ENCODE peak calls at places on chromosomes 5 and 9, in nine cellular contexts. O is stimulated activated CD8-positive, alpha-beta memory T cell treated with anti-CD3 and anti-CD28 coated beads, Interleukin-4, amount 100 ng/mL, for 4 hours; S is activated naive CD8-positive, alpha-beta T cell treated with anti-CD3 and anti-CD28 coated beads, Interleukin-2, amount 50 U/mL, for 24 hours; Y is memory B cell; C is AG04450; P is breast epithelium; U is activated CD8-positive, alpha-beta memory T cell treated with anti-CD3 and anti-CD28 coated beads, Interleukin-2, amount 50 U/mL, for 48 hours; F is vagina; A is nephron progenitor cell. H is an unnamed sample.

GRCh38 chr5:82068723-82069122 is 96.9 kb downstream of the ATG10 start:
- DNase-seq in O (no peak), S (no peak), Y (no peak), C (no peak), P (no peak), U (no peak), F (no peak), A (no peak), H (no peak)

GRCh38 chr9:133991964-133992779 is at the start of gene VAV2:
- DNase-seq in O (no peak), S (peak), Y (peak), C (no peak), P (no peak), U (peak), F (no peak), A (peak), H (no peak)

GRCh38 chr9:11235061-11235460 is 622.3 kb upstream of the PTPRD start:
- DNase-seq in O (no peak), S (no peak), Y (no peak), C (no peak), P (no peak), U (no peak), F (no peak), A (no peak), H (no peak)

GRCh38 chr5:168286386-168286785 is 5.1 kb upstream of the WWC1 start:
- DNase-seq in O (no peak), S (no peak), Y (no peak), C (no peak), P (no peak), U (no peak), F (no peak), A (peak), H (no peak)

GRCh38 chr5:72486371-72486770 is 20.8 kb downstream of the ZNF366 start:
- DNase-seq in O (no peak), S (no peak), Y (no peak), C (no peak), P (no peak), U (no peak), F (no peak), A (no peak), H (no peak)

GRCh38 chr5:42572313-42572712 is 149.1 kb downstream of the GHR start:
- DNase-seq in O (no peak), S (no peak), Y (no peak), C (no peak), P (no peak), U (no peak), F (no peak), A (no peak), H (no peak)

GRCh38 chr5:68374770-68375518 is 159.4 kb downstream of the PIK3R1 start:
- DNase-seq in O (no peak), S (no peak), Y (no peak), C (no peak), P (no peak), U (no peak), F (no peak), A (no peak), H (no peak)

GRCh38 chr9:77647659-77648457 is at the start of gene GNA14:
- DNase-seq in O (no peak), S (peak), Y (no peak), C (no peak), P (no peak), U (peak), F (no peak), A (no peak), H (no peak)

GRCh38 chr9:131583836-131584555 is 38.7 kb downstream of the PRRT1B start:
- DNase-seq in O (no peak), S (no peak), Y (no peak), C (no peak), P (no peak), U (no peak), F (no peak), A (no peak), H (no peak)

GRCh38 chr5:71873202-71873601 is 154.1 kb downstream of the CARTPT start:
- DNase-seq in O (no peak), S (no peak), Y (no peak), C (no peak), P (no peak), U (no peak), F (no peak), A (no peak), H (peak)

GRCh38 chr5:180522350-180522749 is 28.2 kb downstream of the CNOT6 start:
- DNase-seq in O (no peak), S (no peak), Y (no peak), C (no peak), P (no peak), U (no peak), F (no peak), A (no peak), H (no peak)

GRCh38 chr5:179044765-179045164 is 15.4 kb upstream of the ZNF354C start:
- DNase-seq in O (no peak), S (no peak), Y (no peak), C (no peak), P (no peak), U (no peak), F (no peak), A (no peak), H (no peak)

GRCh38 chr5:5622806-5623205 is 200.3 kb downstream of the ICE1 start:
- DNase-seq in O (no peak), S (no peak), Y (no peak), C (no peak), P (no peak), U (no peak), F (no peak), A (no peak), H (no peak)

GRCh38 chr5:136188859-136189258 is 4.1 kb downstream of the SMIM32 start:
- DNase-seq in O (no peak), S (no peak), Y (no peak), C (no peak), P (no peak), U (no peak), F (no peak), A (no peak), H (no peak)

GRCh38 chr5:177980776-177981175 is 15.3 kb downstream of the PROP1 start:
- DNase-seq in O (no peak), S (no peak), Y (no peak), C (no peak), P (no peak), U (no peak), F (no peak), A (peak), H (no peak)

GRCh38 chr5:140546851-140547507 is 483 bp upstream of the EIF4EBP3 start:
- DNase-seq in O (no peak), S (no peak), Y (no peak), C (no peak), P (no peak), U (no peak), F (peak), A (no peak), H (no peak)

GRCh38 chr5:73214921-73215490 is 42.0 kb downstream of the TMEM174 start:
- DNase-seq in O (no peak), S (no peak), Y (no peak), C (no peak), P (no peak), U (no peak), F (no peak), A (no peak), H (no peak)

GRCh38 chr9:8599937-8600336 is 800.4 kb upstream of the DMAC1 start:
- DNase-seq in O (no peak), S (no peak), Y (no peak), C (no peak), P (no peak), U (no peak), F (no peak), A (no peak), H (no peak)

GRCh38 chr9:17802249-17802857 is 223.5 kb downstream of the SH3GL2 start:
- DNase-seq in O (no peak), S (no peak), Y (no peak), C (no peak), P (no peak), U (no peak), F (no peak), A (no peak), H (no peak)

GRCh38 chr5:149264432-149265069 is 7.1 kb upstream of the AFAP1L1 start:
- DNase-seq in O (peak), S (peak), Y (peak), C (no peak), P (no peak), U (peak), F (no peak), A (peak), H (peak)

GRCh38 chr9:114681594-114682332 is at the start of gene TEX48:
- DNase-seq in O (peak), S (peak), Y (peak), C (no peak), P (peak), U (peak), F (no peak), A (peak), H (no peak)

GRCh38 chr5:151469386-151469785 is 22.0 kb downstream of the SLC36A1 start:
- DNase-seq in O (no peak), S (no peak), Y (no peak), C (no peak), P (no peak), U (no peak), F (no peak), A (no peak), H (no peak)

GRCh38 chr5:99130081-99130480 is 201.3 kb upstream of the CHD1 start:
- DNase-seq in O (no peak), S (no peak), Y (no peak), C (no peak), P (no peak), U (no peak), F (no peak), A (no peak), H (no peak)

GRCh38 chr9:15837079-15837679 is 284.3 kb downstream of the CCDC171 start:
- DNase-seq in O (no peak), S (peak), Y (peak), C (peak), P (no peak), U (no peak), F (no peak), A (peak), H (no peak)

GRCh38 chr9:129175825-129176633 is 2.0 kb downstream of the IER5L start:
- DNase-seq in O (peak), S (peak), Y (peak), C (peak), P (peak), U (peak), F (peak), A (peak), H (peak)

GRCh38 chr5:75603421-75603820 is 7.8 kb upstream of the ANKDD1B start:
- DNase-seq in O (no peak), S (no peak), Y (no peak), C (peak), P (no peak), U (no peak), F (no peak), A (no peak), H (no peak)

GRCh38 chr5:32123058-32123805 is 50.9 kb downstream of the GOLPH3 start:
- DNase-seq in O (no peak), S (no peak), Y (no peak), C (no peak), P (no peak), U (no peak), F (no peak), A (no peak), H (no peak)

GRCh38 chr9:105308448-105309412 is 64.3 kb downstream of the SLC44A1 start:
- DNase-seq in O (no peak), S (no peak), Y (no peak), C (no peak), P (no peak), U (no peak), F (no peak), A (no peak), H (no peak)

GRCh38 chr5:81067406-81067805 is 107.2 kb downstream of the RASGRF2 start:
- DNase-seq in O (no peak), S (no peak), Y (no peak), C (no peak), P (no peak), U (no peak), F (no peak), A (no peak), H (no peak)

GRCh38 chr9:83469722-83470121 is 68.5 kb downstream of the FRMD3 start:
- DNase-seq in O (no peak), S (no peak), Y (no peak), C (no peak), P (no peak), U (no peak), F (no peak), A (no peak), H (no peak)

GRCh38 chr5:175383350-175383749 is 60.6 kb downstream of the DRD1 start:
- DNase-seq in O (no peak), S (no peak), Y (no peak), C (no peak), P (no peak), U (no peak), F (no peak), A (no peak), H (no peak)

GRCh38 chr5:103464801-103465484 is 97.6 kb downstream of the NUDT12 start:
- DNase-seq in O (no peak), S (no peak), Y (no peak), C (no peak), P (no peak), U (no peak), F (no peak), A (no peak), H (no peak)

GRCh38 chr9:38359297-38359653 is 33.2 kb upstream of the ALDH1B1 start:
- DNase-seq in O (no peak), S (no peak), Y (no peak), C (no peak), P (no peak), U (no peak), F (no peak), A (no peak), H (no peak)

GRCh38 chr9:82247318-82247717 is 258.7 kb downstream of the SPATA31D1 start:
- DNase-seq in O (no peak), S (no peak), Y (no peak), C (no peak), P (no peak), U (no peak), F (no peak), A (no peak), H (no peak)

GRCh38 chr5:65482280-65482726 is 583 bp upstream of the ADAMTS6 start:
- DNase-seq in O (no peak), S (no peak), Y (no peak), C (no peak), P (no peak), U (no peak), F (no peak), A (no peak), H (no peak)

GRCh38 chr9:97714435-97714834 is 17.3 kb upstream of the XPA start:
- DNase-seq in O (no peak), S (no peak), Y (no peak), C (no peak), P (no peak), U (no peak), F (no peak), A (no peak), H (no peak)

GRCh38 chr9:91817493-91818225 is 132.4 kb downstream of the ROR2 start:
- DNase-seq in O (no peak), S (no peak), Y (no peak), C (peak), P (no peak), U (no peak), F (no peak), A (peak), H (no peak)